ENCODE peak calls at places on chromosome 11, in ten cellular contexts. L is epithelial cell of esophagus; Z is brain pericyte; N is lower leg skin; H is activated T-helper 9 cell treated with anti-CD3 and anti-CD28 coated beads, Interleukin-2, amount 50 U/mL, for 16 hours; C is iris pigment epithelial cell; T is B cell; E is AG20443; G is occipital lobe; W is kidney glomerular epithelial cell. V is an unnamed sample.

GRCh38 chr11:66012371-66012945 is 650 bp downstream of the CST6 start:
- DNase-seq in T (peak), C (no peak), L (no peak), Z (no peak), E (no peak), W (no peak), N (no peak), G (no peak), H (no peak), V (no peak)

GRCh38 chr11:133553885-133554586 is 21.7 kb upstream of the OPCML start:
- DNase-seq in L (no peak), H (no peak), C (no peak), Z (no peak), W (no peak), E (no peak), G (peak), N (no peak), T (no peak), V (no peak)

GRCh38 chr11:35523861-35524260 is 1.6 kb downstream of the PAMR1 start:
- DNase-seq in Z (no peak), W (no peak), G (no peak), T (no peak), E (no peak), L (no peak), N (no peak), H (no peak), C (no peak), V (no peak)

GRCh38 chr11:12762696-12763324 is 88.6 kb downstream of the TEAD1 start:
- DNase-seq in G (no peak), N (no peak), E (no peak), Z (no peak), C (no peak), T (no peak), W (no peak), H (no peak), L (no peak), V (no peak)

GRCh38 chr11:123457187-123457770 is 27.2 kb downstream of the GRAMD1B start:
- DNase-seq in H (no peak), T (no peak), N (peak), G (no peak), W (no peak), L (no peak), C (peak), Z (no peak), E (no peak), V (no peak)

GRCh38 chr11:95697614-95698408 is 91.8 kb downstream of the FAM76B start:
- DNase-seq in W (no peak), H (no peak), L (no peak), Z (no peak), E (no peak), C (no peak), G (no peak), N (no peak), T (no peak), V (no peak)

GRCh38 chr11:33605703-33606102 is 94.9 kb downstream of the C11orf91 start:
- DNase-seq in W (no peak), T (no peak), Z (no peak), E (no peak), C (no peak), H (no peak), N (no peak), G (no peak), L (no peak), V (no peak)

GRCh38 chr11:72705442-72706365 is 31.5 kb upstream of the PDE2A start:
- DNase-seq in N (no peak), Z (no peak), C (no peak), T (no peak), H (no peak), W (no peak), G (no peak), L (no peak), E (no peak), V (no peak)

GRCh38 chr11:43508511-43508918 is 149.8 kb downstream of the TTC17 start:
- DNase-seq in H (no peak), C (peak), T (no peak), W (no peak), N (no peak), E (peak), L (peak), G (no peak), Z (no peak), V (no peak)

GRCh38 chr11:62981743-62982142 is 3.0 kb downstream of the SLC22A6 start:
- DNase-seq in L (no peak), G (no peak), Z (no peak), E (no peak), N (no peak), T (no peak), W (no peak), H (no peak), C (no peak), V (no peak)

GRCh38 chr11:79055866-79056632 is 384.8 kb downstream of the TENM4 start:
- DNase-seq in C (peak), N (no peak), H (no peak), Z (no peak), T (no peak), W (no peak), L (no peak), G (no peak), E (peak), V (no peak)

GRCh38 chr11:7651700-7652099 is 21.6 kb downstream of the CYB5R2 start:
- DNase-seq in W (no peak), G (peak), E (no peak), Z (no peak), N (no peak), H (no peak), T (no peak), L (no peak), C (no peak), V (no peak)